ENCODE peak calls at places on chromosomes 2 and 18, in four cellular contexts. One of them, this sample, is unnamed.

GRCh38 chr18:8526316-8526715 is 82.9 kb upstream of the RAB12 start:
- DNase-seq in K562: no peak
- DNase-seq in HepG2: no peak
- DNase-seq in H1: no peak
- DNase-seq in this sample: no peak

GRCh38 chr2:172478353-172478752 is 51.0 kb downstream of the ITGA6 start:
- DNase-seq in K562: no peak
- DNase-seq in HepG2: no peak
- DNase-seq in H1: no peak
- DNase-seq in this sample: no peak

GRCh38 chr2:232523682-232524597 is 2.0 kb upstream of the CHRND start:
- DNase-seq in K562: peak; percentile 72
- DNase-seq in HepG2: peak; percentile 65
- DNase-seq in H1: peak; percentile 67
- DNase-seq in this sample: no peak

GRCh38 chr2:168851674-168852320 is 38.4 kb downstream of the SPC25 start:
- DNase-seq in K562: peak; percentile 100
- DNase-seq in HepG2: no peak
- DNase-seq in H1: no peak
- DNase-seq in this sample: peak; percentile 29

GRCh38 chr2:222318026-222318711 is 19.4 kb upstream of the PAX3 start:
- DNase-seq in K562: peak; percentile 15
- DNase-seq in HepG2: peak; percentile 53
- DNase-seq in H1: no peak
- DNase-seq in this sample: peak; percentile 35

GRCh38 chr18:8659609-8660242 is 45.6 kb upstream of the MTCL1 start:
- DNase-seq in K562: peak; percentile 53
- DNase-seq in HepG2: no peak
- DNase-seq in H1: no peak
- DNase-seq in this sample: no peak

GRCh38 chr2:22360735-22361374 is 1024.1 kb upstream of the KLHL29 start:
- DNase-seq in K562: no peak
- DNase-seq in HepG2: no peak
- DNase-seq in H1: no peak
- DNase-seq in this sample: no peak

GRCh38 chr2:241300000-241300399 is 15.5 kb downstream of the HDLBP start:
- DNase-seq in K562: peak; percentile 20
- DNase-seq in HepG2: no peak
- DNase-seq in H1: no peak
- DNase-seq in this sample: no peak

GRCh38 chr2:69833752-69834151 is 4.3 kb downstream of the GMCL1 start:
- DNase-seq in K562: no peak
- DNase-seq in HepG2: no peak
- DNase-seq in H1: no peak
- DNase-seq in this sample: no peak

GRCh38 chr2:207933396-207934045 is 91.8 kb downstream of the PLEKHM3 start:
- DNase-seq in K562: no peak
- DNase-seq in HepG2: no peak
- DNase-seq in H1: peak; percentile 31
- DNase-seq in this sample: no peak

GRCh38 chr2:119350311-119350998 is 16.2 kb downstream of the C2orf76 start:
- DNase-seq in K562: peak; percentile 12
- DNase-seq in HepG2: no peak
- DNase-seq in H1: no peak
- DNase-seq in this sample: no peak

DNA sequence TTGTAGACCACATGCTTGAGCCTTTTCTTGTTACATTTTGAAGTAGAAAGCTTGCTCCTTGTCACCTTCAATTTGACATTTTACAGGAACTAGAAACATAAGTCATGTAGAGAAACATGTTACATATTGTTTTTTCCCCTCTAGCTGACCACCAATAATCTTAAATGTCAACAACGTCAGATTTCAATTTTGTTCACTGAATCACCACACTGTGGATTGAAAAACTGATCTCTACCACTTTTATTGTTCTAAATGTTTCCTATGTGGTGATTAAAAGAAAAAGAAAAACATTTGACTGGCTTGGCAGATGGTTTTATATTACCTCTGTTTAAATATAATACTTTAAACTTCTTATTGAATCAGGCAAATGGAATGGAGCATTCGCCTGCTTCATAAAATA is 87.7 kb downstream of the DSEL start:
- DNase-seq in K562: no peak
- DNase-seq in HepG2: no peak
- DNase-seq in H1: no peak
- DNase-seq in this sample: no peak
- H3K27ac ChIP-seq in K562: no peak overlapping the region
- H3K27ac ChIP-seq in HepG2: no peak overlapping the region
- H3K27ac ChIP-seq in H1: no peak overlapping the region
- H3K27ac ChIP-seq in this sample: no peak overlapping the region

GRCh38 chr2:95315801-95316411 is 18.8 kb downstream of the KCNIP3 start:
- DNase-seq in K562: no peak
- DNase-seq in HepG2: no peak
- DNase-seq in H1: no peak
- DNase-seq in this sample: no peak
- TF ChIP-seq FOSL1 in K562: no peak
- TF ChIP-seq FOSL1 in HepG2: no peak
- TF ChIP-seq FOSL1 in H1: no peak
- TF ChIP-seq FOSL1 in this sample: no peak

DNA sequence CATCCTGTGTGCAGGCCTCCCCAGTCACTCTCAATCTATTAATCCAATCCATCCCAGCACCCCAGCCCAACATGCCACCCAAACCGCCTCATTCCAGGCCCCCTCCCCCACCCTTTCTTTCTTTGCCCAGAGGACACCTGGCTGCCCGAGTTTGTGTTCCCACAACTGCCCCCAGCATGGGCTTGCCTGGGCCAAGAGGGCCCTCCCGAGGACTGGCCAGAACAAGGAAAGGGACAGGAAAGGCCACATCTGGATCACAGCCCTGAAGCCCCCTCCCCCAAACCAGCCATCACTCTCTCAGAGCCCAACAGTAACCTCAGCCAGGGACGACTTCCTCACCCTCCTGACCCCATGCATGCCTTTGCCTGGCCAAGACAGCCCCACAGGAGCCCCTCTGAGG is 1.2 kb downstream of the TNS1 start:
- DNase-seq in K562: no peak
- DNase-seq in HepG2: no peak
- DNase-seq in H1: no peak
- DNase-seq in this sample: no peak
- H2AFZ ChIP-seq in K562: no peak overlapping the region
- H2AFZ ChIP-seq in HepG2: no peak overlapping the region
- H2AFZ ChIP-seq in H1: no peak overlapping the region
- H2AFZ ChIP-seq in this sample: no peak overlapping the region

GRCh38 chr2:8016688-8017087 is 665.2 kb upstream of the ID2 start:
- DNase-seq in K562: no peak
- DNase-seq in HepG2: no peak
- DNase-seq in H1: no peak
- DNase-seq in this sample: no peak

GRCh38 chr2:8021942-8022341 is 659.9 kb upstream of the ID2 start:
- DNase-seq in K562: no peak
- DNase-seq in HepG2: no peak
- DNase-seq in H1: no peak
- DNase-seq in this sample: no peak

GRCh38 chr2:8018956-8019355 is 662.9 kb upstream of the ID2 start:
- DNase-seq in K562: no peak
- DNase-seq in HepG2: no peak
- DNase-seq in H1: no peak
- DNase-seq in this sample: no peak

GRCh38 chr2:8019934-8020333 is 661.9 kb upstream of the ID2 start:
- DNase-seq in K562: no peak
- DNase-seq in HepG2: no peak
- DNase-seq in H1: no peak
- DNase-seq in this sample: no peak

DNA sequence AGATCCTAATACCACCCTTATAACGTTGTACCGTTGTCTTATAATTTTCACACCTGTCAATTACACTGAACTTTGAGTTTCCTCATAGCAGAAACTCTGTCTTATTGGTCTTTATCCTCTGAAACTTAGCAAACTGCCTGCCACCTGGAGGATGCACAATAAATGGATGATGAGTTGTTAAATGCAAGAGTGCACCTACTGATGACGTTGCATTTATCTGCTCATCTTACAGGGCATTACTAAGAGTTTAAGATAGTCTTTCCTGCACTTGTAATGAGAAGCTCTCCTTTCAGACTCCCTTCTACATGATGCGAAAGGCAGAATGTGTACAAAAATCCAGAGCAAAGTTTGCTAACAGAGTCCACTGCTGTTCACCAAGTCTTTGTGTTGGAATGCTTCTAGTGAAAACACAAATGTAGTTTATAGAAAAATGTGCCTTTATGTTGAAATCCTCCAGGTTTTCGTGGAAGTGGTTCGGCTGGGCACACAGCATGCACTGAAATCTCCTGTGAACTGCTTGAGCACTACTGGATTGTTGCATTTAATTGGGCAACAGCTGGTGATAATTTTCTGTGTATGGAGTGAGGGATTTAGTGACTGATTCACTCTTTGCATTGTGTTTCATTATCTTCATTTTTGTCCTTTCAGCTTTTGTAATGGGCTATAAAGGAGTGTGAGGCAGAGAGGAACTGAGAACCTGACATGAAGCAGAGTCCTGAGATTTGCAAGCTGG is 665.8 kb upstream of the ID2 start:
- DNase-seq in K562: no peak
- DNase-seq in HepG2: no peak
- DNase-seq in H1: no peak
- DNase-seq in this sample: no peak
- H3K27ac ChIP-seq in K562: no peak overlapping the region
- H3K27ac ChIP-seq in HepG2: no peak overlapping the region
- H3K27ac ChIP-seq in H1: no peak overlapping the region
- H3K27ac ChIP-seq in this sample: no peak overlapping the region

DNA sequence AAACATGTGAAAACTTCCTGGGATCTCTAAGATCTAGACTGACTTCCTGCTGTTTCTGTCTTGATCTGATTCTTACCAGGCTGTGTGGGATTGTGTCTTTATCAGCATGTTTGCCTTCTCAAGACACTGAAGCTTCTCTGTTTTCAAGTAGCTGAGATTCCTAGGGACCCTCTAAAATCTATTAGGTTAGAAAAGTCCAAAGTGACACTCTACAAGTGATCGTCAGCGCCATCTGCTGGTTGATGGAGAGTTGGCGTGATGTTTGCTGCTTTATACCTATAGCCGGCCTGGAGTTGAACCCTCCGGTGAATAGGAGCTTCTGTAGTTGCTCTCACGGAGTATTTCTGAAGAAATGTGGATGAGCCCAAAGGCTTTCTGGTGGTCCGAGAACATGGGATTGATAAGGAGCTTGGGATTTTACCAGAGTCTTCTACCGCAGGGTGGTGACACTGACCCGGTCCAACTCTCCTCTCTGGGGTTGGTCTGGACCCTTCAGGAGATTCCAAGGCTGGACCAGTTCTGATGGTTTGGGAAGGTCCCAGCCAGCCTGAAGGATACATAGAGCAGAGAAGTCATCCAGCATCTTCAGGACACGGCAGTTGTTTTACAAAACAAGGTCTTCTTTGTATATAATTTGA is 96.0 kb upstream of the TTC39C start:
- DNase-seq in K562: peak; percentile 68
- DNase-seq in HepG2: peak; percentile 55
- DNase-seq in H1: peak; percentile 46
- DNase-seq in this sample: peak; percentile 42
- TF ChIP-seq FOSL1 in K562: no peak
- TF ChIP-seq FOSL1 in HepG2: no peak
- TF ChIP-seq FOSL1 in H1: no peak
- TF ChIP-seq FOSL1 in this sample: no peak

GRCh38 chr18:21605218-21605617 is 4.7 kb upstream of the ESCO1 start:
- DNase-seq in K562: no peak
- DNase-seq in HepG2: no peak
- DNase-seq in H1: no peak
- DNase-seq in this sample: no peak
- H2AFZ ChIP-seq in K562: peak overlapping the region; percentile 60
- H2AFZ ChIP-seq in HepG2: no peak overlapping the region
- H2AFZ ChIP-seq in H1: no peak overlapping the region
- H2AFZ ChIP-seq in this sample: no peak overlapping the region

DNA sequence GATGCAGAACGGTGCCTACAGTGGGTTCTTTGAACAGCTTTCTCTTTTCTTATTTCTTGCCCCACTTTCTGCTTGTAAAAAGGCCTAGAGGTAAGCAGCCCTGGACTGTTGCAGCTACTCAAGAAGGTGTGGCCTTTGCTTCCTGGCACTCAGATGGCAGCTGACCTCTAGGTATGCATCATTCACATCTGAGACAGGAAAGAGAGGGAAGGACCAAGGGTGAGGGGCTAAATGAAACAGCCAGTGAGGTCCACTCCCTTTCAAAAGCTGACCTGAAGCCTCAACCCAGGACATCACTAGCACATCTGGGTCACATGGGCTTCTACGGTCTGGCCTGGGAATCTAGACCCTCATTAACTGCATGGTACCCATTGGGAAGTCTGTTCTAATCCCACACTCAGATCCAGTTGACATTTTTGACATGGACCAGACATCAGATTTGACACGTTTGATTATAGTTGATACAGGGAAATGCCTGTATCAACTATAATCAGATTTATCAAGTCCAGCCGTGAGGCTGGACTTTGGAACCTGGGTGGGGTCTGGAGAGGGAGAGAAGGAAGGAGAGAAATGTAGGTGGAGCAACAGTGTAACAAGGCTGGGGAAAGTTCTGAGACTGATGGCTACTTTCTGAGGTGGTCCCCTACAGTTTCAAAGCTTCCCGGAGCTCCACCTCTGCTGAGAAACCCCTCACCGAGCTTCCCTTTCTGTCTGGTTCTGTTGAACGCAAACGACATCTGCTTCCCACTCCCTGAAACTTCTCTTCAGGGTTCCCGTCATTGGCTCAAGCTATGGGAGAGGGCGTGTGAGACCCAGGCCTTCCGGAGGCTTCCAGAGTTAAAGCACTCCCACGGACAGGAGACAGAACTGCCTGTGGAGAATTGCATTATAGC is 60.1 kb downstream of the E2F6 start:
- DNase-seq in K562: no peak
- DNase-seq in HepG2: no peak
- DNase-seq in H1: no peak
- DNase-seq in this sample: no peak
- H3K27ac ChIP-seq in K562: no peak overlapping the region
- H3K27ac ChIP-seq in HepG2: no peak overlapping the region
- H3K27ac ChIP-seq in H1: no peak overlapping the region
- H3K27ac ChIP-seq in this sample: no peak overlapping the region

This sample was measured in HCT116.